ENCODE peak calls at places on chromosomes 12 and 14, in eight cellular contexts. One of them, this sample, is unnamed.

GRCh38 chr12:66149702-66150398 is 19.3 kb upstream of the LLPH start:
- DNase-seq in Peyer's patch: no peak
- DNase-seq in SJSA1: no peak
- DNase-seq in neural progenitor cell: no peak
- DNase-seq in tibial artery: peak
- DNase-seq in H1: no peak
- DNase-seq in pancreas: no peak
- DNase-seq in right atrium auricular region: no peak
- DNase-seq in this sample: no peak

GRCh38 chr12:54432815-54433164 is 13.7 kb upstream of the ITGA5 start:
- DNase-seq in Peyer's patch: no peak
- DNase-seq in SJSA1: no peak
- DNase-seq in neural progenitor cell: no peak
- DNase-seq in tibial artery: no peak
- DNase-seq in H1: no peak
- DNase-seq in pancreas: no peak
- DNase-seq in right atrium auricular region: no peak
- DNase-seq in this sample: no peak

GRCh38 chr12:78155546-78155945 is 324.9 kb downstream of the NAV3 start:
- DNase-seq in Peyer's patch: no peak
- DNase-seq in SJSA1: no peak
- DNase-seq in neural progenitor cell: no peak
- DNase-seq in tibial artery: no peak
- DNase-seq in H1: no peak
- DNase-seq in pancreas: no peak
- DNase-seq in right atrium auricular region: no peak
- DNase-seq in this sample: no peak

GRCh38 chr12:121048442-121048841 is 9.4 kb upstream of the OASL start:
- DNase-seq in Peyer's patch: no peak
- DNase-seq in SJSA1: no peak
- DNase-seq in neural progenitor cell: no peak
- DNase-seq in tibial artery: no peak
- DNase-seq in H1: no peak
- DNase-seq in pancreas: no peak
- DNase-seq in right atrium auricular region: no peak
- DNase-seq in this sample: no peak

GRCh38 chr14:65329481-65329880 is 83.0 kb upstream of the FUT8 start:
- DNase-seq in Peyer's patch: no peak
- DNase-seq in SJSA1: no peak
- DNase-seq in neural progenitor cell: no peak
- DNase-seq in tibial artery: no peak
- DNase-seq in H1: no peak
- DNase-seq in pancreas: no peak
- DNase-seq in right atrium auricular region: no peak
- DNase-seq in this sample: no peak

GRCh38 chr14:52325632-52326031 is 11.5 kb downstream of the PTGER2 start:
- DNase-seq in Peyer's patch: no peak
- DNase-seq in SJSA1: no peak
- DNase-seq in neural progenitor cell: no peak
- DNase-seq in tibial artery: no peak
- DNase-seq in H1: no peak
- DNase-seq in pancreas: no peak
- DNase-seq in right atrium auricular region: no peak
- DNase-seq in this sample: no peak

GRCh38 chr12:113088971-113089756 is 32.6 kb downstream of the DTX1 start:
- DNase-seq in Peyer's patch: peak
- DNase-seq in SJSA1: no peak
- DNase-seq in neural progenitor cell: no peak
- DNase-seq in tibial artery: no peak
- DNase-seq in H1: no peak
- DNase-seq in pancreas: no peak
- DNase-seq in right atrium auricular region: no peak
- DNase-seq in this sample: no peak

GRCh38 chr12:32589165-32589891 is 89.8 kb upstream of the DNM1L start:
- DNase-seq in Peyer's patch: no peak
- DNase-seq in SJSA1: no peak
- DNase-seq in neural progenitor cell: no peak
- DNase-seq in tibial artery: no peak
- DNase-seq in H1: no peak
- DNase-seq in pancreas: no peak
- DNase-seq in right atrium auricular region: no peak
- DNase-seq in this sample: no peak

GRCh38 chr12:74535536-74535935 is 2.1 kb upstream of the ATXN7L3B start:
- DNase-seq in Peyer's patch: no peak
- DNase-seq in SJSA1: no peak
- DNase-seq in neural progenitor cell: no peak
- DNase-seq in tibial artery: no peak
- DNase-seq in H1: no peak
- DNase-seq in pancreas: no peak
- DNase-seq in right atrium auricular region: no peak
- DNase-seq in this sample: no peak

GRCh38 chr12:47980172-47980571 is 16.8 kb downstream of the TMEM106C start:
- DNase-seq in Peyer's patch: no peak
- DNase-seq in SJSA1: no peak
- DNase-seq in neural progenitor cell: no peak
- DNase-seq in tibial artery: no peak
- DNase-seq in H1: no peak
- DNase-seq in pancreas: no peak
- DNase-seq in right atrium auricular region: no peak
- DNase-seq in this sample: no peak

GRCh38 chr14:50920482-50921225 is 23.6 kb downstream of the PYGL start:
- DNase-seq in Peyer's patch: no peak
- DNase-seq in SJSA1: peak
- DNase-seq in neural progenitor cell: peak
- DNase-seq in tibial artery: no peak
- DNase-seq in H1: no peak
- DNase-seq in pancreas: no peak
- DNase-seq in right atrium auricular region: no peak
- DNase-seq in this sample: no peak

GRCh38 chr12:57522887-57523705 is 472 bp downstream of the MBD6 start:
- DNase-seq in Peyer's patch: peak
- DNase-seq in SJSA1: no peak
- DNase-seq in neural progenitor cell: no peak
- DNase-seq in tibial artery: peak
- DNase-seq in H1: peak
- DNase-seq in pancreas: peak
- DNase-seq in right atrium auricular region: no peak
- DNase-seq in this sample: no peak

GRCh38 chr12:113938471-113938870 is 27.7 kb downstream of the RBM19 start:
- DNase-seq in Peyer's patch: no peak
- DNase-seq in SJSA1: peak
- DNase-seq in neural progenitor cell: no peak
- DNase-seq in tibial artery: no peak
- DNase-seq in H1: no peak
- DNase-seq in pancreas: no peak
- DNase-seq in right atrium auricular region: no peak
- DNase-seq in this sample: no peak

GRCh38 chr12:11743748-11744147 is 94.3 kb downstream of the ETV6 start:
- DNase-seq in Peyer's patch: no peak
- DNase-seq in SJSA1: no peak
- DNase-seq in neural progenitor cell: peak
- DNase-seq in tibial artery: no peak
- DNase-seq in H1: no peak
- DNase-seq in pancreas: no peak
- DNase-seq in right atrium auricular region: no peak
- DNase-seq in this sample: no peak

GRCh38 chr14:39229222-39229543 is 4.5 kb upstream of the MIA2 start:
- DNase-seq in Peyer's patch: no peak
- DNase-seq in SJSA1: no peak
- DNase-seq in neural progenitor cell: no peak
- DNase-seq in tibial artery: no peak
- DNase-seq in H1: no peak
- DNase-seq in pancreas: no peak
- DNase-seq in right atrium auricular region: no peak
- DNase-seq in this sample: no peak

GRCh38 chr12:120884644-120885043 is 19.5 kb downstream of the SPPL3 start:
- DNase-seq in Peyer's patch: no peak
- DNase-seq in SJSA1: no peak
- DNase-seq in neural progenitor cell: no peak
- DNase-seq in tibial artery: no peak
- DNase-seq in H1: no peak
- DNase-seq in pancreas: no peak
- DNase-seq in right atrium auricular region: no peak
- DNase-seq in this sample: no peak

GRCh38 chr12:49942512-49942893 is 8.0 kb upstream of the AQP2 start:
- DNase-seq in Peyer's patch: no peak
- DNase-seq in SJSA1: no peak
- DNase-seq in neural progenitor cell: no peak
- DNase-seq in tibial artery: no peak
- DNase-seq in H1: no peak
- DNase-seq in pancreas: no peak
- DNase-seq in right atrium auricular region: no peak
- DNase-seq in this sample: no peak

GRCh38 chr12:50666023-50666422 is 97.9 kb upstream of the ATF1 start:
- DNase-seq in Peyer's patch: no peak
- DNase-seq in SJSA1: no peak
- DNase-seq in neural progenitor cell: no peak
- DNase-seq in tibial artery: no peak
- DNase-seq in H1: no peak
- DNase-seq in pancreas: no peak
- DNase-seq in right atrium auricular region: no peak
- DNase-seq in this sample: no peak

GRCh38 chr14:31884776-31885379 is 192.2 kb upstream of the ARHGAP5 start:
- DNase-seq in Peyer's patch: no peak
- DNase-seq in SJSA1: peak
- DNase-seq in neural progenitor cell: no peak
- DNase-seq in tibial artery: no peak
- DNase-seq in H1: no peak
- DNase-seq in pancreas: no peak
- DNase-seq in right atrium auricular region: no peak
- DNase-seq in this sample: no peak

GRCh38 chr14:84496677-84497076 is 1033.3 kb upstream of the FLRT2 start:
- DNase-seq in Peyer's patch: no peak
- DNase-seq in SJSA1: no peak
- DNase-seq in neural progenitor cell: no peak
- DNase-seq in tibial artery: no peak
- DNase-seq in H1: no peak
- DNase-seq in pancreas: no peak
- DNase-seq in right atrium auricular region: no peak
- DNase-seq in this sample: no peak

GRCh38 chr12:88247241-88247643 is 105.1 kb downstream of the TMTC3 start:
- DNase-seq in Peyer's patch: no peak
- DNase-seq in SJSA1: peak
- DNase-seq in neural progenitor cell: no peak
- DNase-seq in tibial artery: no peak
- DNase-seq in H1: no peak
- DNase-seq in pancreas: no peak
- DNase-seq in right atrium auricular region: no peak
- DNase-seq in this sample: no peak

GRCh38 chr14:105326891-105327694 is 12.5 kb downstream of the PACS2 start:
- DNase-seq in Peyer's patch: no peak
- DNase-seq in SJSA1: no peak
- DNase-seq in neural progenitor cell: peak
- DNase-seq in tibial artery: no peak
- DNase-seq in H1: peak
- DNase-seq in pancreas: no peak
- DNase-seq in right atrium auricular region: no peak
- DNase-seq in this sample: no peak

GRCh38 chr12:15044461-15044860 is 71.6 kb downstream of the PDE6H start:
- DNase-seq in Peyer's patch: no peak
- DNase-seq in SJSA1: no peak
- DNase-seq in neural progenitor cell: no peak
- DNase-seq in tibial artery: peak
- DNase-seq in H1: no peak
- DNase-seq in pancreas: no peak
- DNase-seq in right atrium auricular region: no peak
- DNase-seq in this sample: no peak

DNA sequence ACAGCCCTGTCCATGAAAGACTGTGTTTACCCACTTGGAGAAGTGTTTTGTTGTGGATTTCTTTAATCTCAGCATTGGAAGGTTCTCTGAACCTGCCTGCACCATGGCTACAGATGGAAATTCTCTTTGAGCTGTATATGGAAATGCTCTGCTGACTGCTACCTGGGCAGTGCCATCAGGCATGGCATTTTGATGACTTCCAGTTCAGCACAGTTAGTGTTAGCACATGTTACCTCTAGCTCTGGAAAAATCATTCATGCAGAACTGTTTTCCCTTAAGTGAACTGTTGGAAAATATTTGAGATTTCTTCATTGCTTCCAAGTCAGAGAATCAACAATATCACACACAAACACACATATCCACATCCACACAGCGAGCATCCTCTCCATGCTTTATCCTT is 52.6 kb upstream of the RIC8B start:
- DNase-seq in Peyer's patch: no peak
- DNase-seq in SJSA1: no peak
- DNase-seq in neural progenitor cell: no peak
- DNase-seq in tibial artery: no peak
- DNase-seq in H1: no peak
- DNase-seq in pancreas: no peak
- DNase-seq in right atrium auricular region: no peak
- DNase-seq in this sample: no peak
- H3K27ac ChIP-seq in Peyer's patch: no peak
- H3K27ac ChIP-seq in SJSA1: no peak
- H3K27ac ChIP-seq in neural progenitor cell: peak
- H3K27ac ChIP-seq in tibial artery: no peak
- H3K27ac ChIP-seq in H1: no peak
- H3K27ac ChIP-seq in pancreas: no peak
- H3K27ac ChIP-seq in right atrium auricular region: no peak
- H3K27ac ChIP-seq in this sample: peak

GRCh38 chr12:63822352-63822751 is 22.1 kb upstream of the SRGAP1 start:
- DNase-seq in Peyer's patch: no peak
- DNase-seq in SJSA1: peak
- DNase-seq in neural progenitor cell: no peak
- DNase-seq in tibial artery: no peak
- DNase-seq in H1: no peak
- DNase-seq in pancreas: no peak
- DNase-seq in right atrium auricular region: no peak
- DNase-seq in this sample: no peak
- H3K27ac ChIP-seq in Peyer's patch: no peak
- H3K27ac ChIP-seq in SJSA1: no peak
- H3K27ac ChIP-seq in neural progenitor cell: no peak
- H3K27ac ChIP-seq in tibial artery: no peak
- H3K27ac ChIP-seq in H1: no peak
- H3K27ac ChIP-seq in pancreas: no peak
- H3K27ac ChIP-seq in right atrium auricular region: no peak
- H3K27ac ChIP-seq in this sample: no peak

DNA sequence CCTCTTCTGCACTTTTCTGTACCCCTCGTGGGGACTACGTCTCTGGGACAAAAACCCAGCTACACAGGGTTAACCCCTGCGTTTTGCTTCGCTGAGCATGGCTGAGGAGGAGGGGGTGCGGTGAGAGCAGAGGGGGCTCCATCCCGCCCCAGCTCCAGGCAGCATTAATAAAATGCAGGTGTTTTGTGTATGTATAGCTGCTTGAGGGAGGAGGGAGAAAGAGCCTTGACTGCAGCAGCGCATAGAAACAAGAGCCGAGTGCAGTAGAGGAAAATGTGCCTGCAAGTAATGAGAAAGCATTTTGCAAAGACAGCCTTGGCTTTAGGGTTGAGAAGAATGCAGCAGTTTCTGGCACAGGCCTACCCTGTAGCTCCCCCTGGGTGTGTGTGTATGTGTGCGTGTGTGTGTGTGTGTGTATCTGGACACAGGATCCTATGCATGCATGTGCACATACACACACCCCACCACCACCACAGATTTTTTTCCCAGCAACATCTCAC is 103.9 kb downstream of the ZFP36L1 start:
- DNase-seq in Peyer's patch: no peak
- DNase-seq in SJSA1: no peak
- DNase-seq in neural progenitor cell: peak
- DNase-seq in tibial artery: no peak
- DNase-seq in H1: peak
- DNase-seq in pancreas: no peak
- DNase-seq in right atrium auricular region: no peak
- DNase-seq in this sample: no peak
- H3K27ac ChIP-seq in Peyer's patch: no peak
- H3K27ac ChIP-seq in SJSA1: no peak
- H3K27ac ChIP-seq in neural progenitor cell: no peak
- H3K27ac ChIP-seq in tibial artery: no peak
- H3K27ac ChIP-seq in H1: no peak
- H3K27ac ChIP-seq in pancreas: no peak
- H3K27ac ChIP-seq in right atrium auricular region: no peak
- H3K27ac ChIP-seq in this sample: no peak

GRCh38 chr12:104588048-104588942 is 131.5 kb downstream of the CHST11 start:
- DNase-seq in Peyer's patch: no peak
- DNase-seq in SJSA1: peak
- DNase-seq in neural progenitor cell: no peak
- DNase-seq in tibial artery: no peak
- DNase-seq in H1: no peak
- DNase-seq in pancreas: no peak
- DNase-seq in right atrium auricular region: no peak
- DNase-seq in this sample: no peak
- H3K27ac ChIP-seq in Peyer's patch: no peak
- H3K27ac ChIP-seq in SJSA1: peak
- H3K27ac ChIP-seq in neural progenitor cell: no peak
- H3K27ac ChIP-seq in tibial artery: no peak
- H3K27ac ChIP-seq in H1: no peak
- H3K27ac ChIP-seq in pancreas: no peak
- H3K27ac ChIP-seq in right atrium auricular region: no peak
- H3K27ac ChIP-seq in this sample: no peak

This sample was measured in caudate nucleus.